ENCODE peak calls at places on chromosomes 6 and 20, in eight cellular contexts. Z is H9, G is heart right ventricle, N is body of pancreas, F is MM.1S, C is transverse colon, J is esophagus squamous epithelium, L is HCT116. D is an unnamed sample.

GRCh38 chr6:134853111-134854055 is 96.5 kb downstream of the ALDH8A1 start:
- DNase-seq in Z (no peak), G (no peak), N (no peak), F (no peak), C (peak; percentile 59), J (no peak), L (peak; percentile 82), D (no peak)

GRCh38 chr6:163756079-163756478 is 341.6 kb downstream of the QKI start:
- DNase-seq in Z (no peak), G (no peak), N (no peak), F (peak; percentile 51), C (peak; percentile 44), J (no peak), L (no peak), D (no peak)

GRCh38 chr20:36317675-36318074 is 11.5 kb downstream of the DLGAP4 start:
- DNase-seq in Z (peak; percentile 5), G (no peak), N (no peak), F (no peak), C (no peak), J (no peak), L (no peak), D (no peak)

GRCh38 chr20:23082846-23083552 is 3.1 kb downstream of the CD93 start:
- DNase-seq in Z (peak; percentile 48), G (peak; percentile 63), N (peak; percentile 57), F (no peak), C (no peak), J (no peak), L (no peak), D (no peak)

GRCh38 chr20:63551068-63551467 is 2.9 kb upstream of the FNDC11 start:
- DNase-seq in Z (no peak), G (no peak), N (no peak), F (no peak), C (no peak), J (no peak), L (no peak), D (no peak)

GRCh38 chr6:11525468-11526155 is 11.9 kb upstream of the TMEM170B start:
- DNase-seq in Z (no peak), G (no peak), N (peak; percentile 63), F (no peak), C (no peak), J (no peak), L (no peak), D (no peak)

GRCh38 chr6:110341671-110342304 is 16.4 kb downstream of the METTL24 start:
- DNase-seq in Z (peak; percentile 70), G (no peak), N (no peak), F (no peak), C (no peak), J (no peak), L (peak; percentile 15), D (no peak)

GRCh38 chr6:6665505-6665904 is 77.0 kb downstream of the LY86 start:
- DNase-seq in Z (no peak), G (no peak), N (no peak), F (no peak), C (no peak), J (no peak), L (no peak), D (no peak)

GRCh38 chr6:43723737-43724295 is 36.2 kb upstream of the MRPS18A start:
- DNase-seq in Z (peak; percentile 81), G (peak; percentile 60), N (peak; percentile 85), F (peak; percentile 69), C (peak; percentile 90), J (no peak), L (peak; percentile 79), D (no peak)

GRCh38 chr20:3010985-3011723 is 32.3 kb upstream of the GNRH2 start:
- DNase-seq in Z (no peak), G (no peak), N (no peak), F (no peak), C (no peak), J (no peak), L (no peak), D (no peak)

GRCh38 chr6:109526905-109527628 is 44.0 kb upstream of the ZBTB24 start:
- DNase-seq in Z (peak; percentile 74), G (no peak), N (peak; percentile 69), F (peak; percentile 69), C (peak; percentile 22), J (no peak), L (peak; percentile 69), D (no peak)

GRCh38 chr6:38352636-38353035 is 287.1 kb downstream of the BTBD9 start:
- DNase-seq in Z (no peak), G (no peak), N (no peak), F (no peak), C (no peak), J (no peak), L (no peak), D (no peak)

GRCh38 chr20:25283221-25283951 is 35.5 kb downstream of the PYGB start:
- DNase-seq in Z (no peak), G (no peak), N (peak; percentile 2), F (no peak), C (peak; percentile 7), J (no peak), L (no peak), D (no peak)

GRCh38 chr6:11413728-11414127 is 123.8 kb upstream of the TMEM170B start:
- DNase-seq in Z (no peak), G (no peak), N (no peak), F (no peak), C (no peak), J (no peak), L (no peak), D (no peak)

GRCh38 chr20:4088766-4089165 is 73.4 kb upstream of the RNF24 start:
- DNase-seq in Z (no peak), G (no peak), N (no peak), F (no peak), C (no peak), J (no peak), L (no peak), D (no peak)

GRCh38 chr6:27494103-27494502 is 21.2 kb upstream of the ZNF184 start:
- DNase-seq in Z (no peak), G (no peak), N (no peak), F (no peak), C (no peak), J (no peak), L (no peak), D (no peak)

GRCh38 chr6:13014551-13015378 is 298.2 kb downstream of the PHACTR1 start:
- DNase-seq in Z (peak; percentile 68), G (peak; percentile 30), N (peak; percentile 84), F (no peak), C (no peak), J (no peak), L (no peak), D (no peak)

GRCh38 chr20:49885558-49886332 is 29.6 kb downstream of the SPATA2 start:
- DNase-seq in Z (no peak), G (no peak), N (no peak), F (no peak), C (no peak), J (no peak), L (no peak), D (no peak)

GRCh38 chr6:169023161-169023874 is 230.3 kb downstream of the THBS2 start:
- DNase-seq in Z (no peak), G (no peak), N (no peak), F (no peak), C (no peak), J (no peak), L (no peak), D (peak; percentile 94)

GRCh38 chr20:48215536-48215935 is 430.3 kb upstream of the SULF2 start:
- DNase-seq in Z (peak; percentile 38), G (no peak), N (no peak), F (no peak), C (peak; percentile 61), J (no peak), L (no peak), D (no peak)

GRCh38 chr20:41154436-41155176 is 17.3 kb downstream of the PLCG1 start:
- DNase-seq in Z (no peak), G (peak; percentile 55), N (no peak), F (no peak), C (no peak), J (no peak), L (no peak), D (no peak)

GRCh38 chr6:155381856-155382690 is 67.8 kb upstream of the TFB1M start:
- DNase-seq in Z (no peak), G (no peak), N (no peak), F (no peak), C (no peak), J (no peak), L (no peak), D (no peak)

DNA sequence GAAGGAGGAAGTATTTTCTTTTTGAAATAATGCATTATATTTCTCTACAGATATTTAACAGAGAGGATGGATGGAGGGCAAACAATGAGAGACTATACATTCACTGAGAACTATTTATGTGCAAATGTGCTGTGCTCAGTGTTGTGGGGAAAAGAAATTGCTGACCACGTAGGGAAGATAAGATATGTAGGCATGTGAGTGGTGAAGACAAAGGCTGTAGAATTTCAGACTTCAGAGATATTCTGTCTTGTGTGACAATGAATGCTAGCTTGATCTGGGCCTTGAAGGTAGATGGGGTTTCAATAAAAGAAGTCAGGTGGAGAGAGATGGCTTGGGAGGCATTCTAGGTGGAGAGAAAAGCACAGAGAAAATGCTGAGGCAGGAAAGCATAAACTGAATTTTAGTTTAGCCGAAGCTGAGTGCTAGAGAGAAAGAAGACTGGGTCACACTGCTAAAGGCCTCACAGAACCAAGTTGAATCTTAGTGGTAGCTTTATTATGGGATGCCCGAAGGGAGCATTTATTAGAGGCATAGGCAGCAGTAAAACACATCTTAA is 56.9 kb upstream of the EEF1A1 start:
- DNase-seq in Z (no peak), G (no peak), N (no peak), F (peak; percentile 24), C (no peak), J (no peak), L (no peak), D (no peak)
- H3K4me1 ChIP-seq in Z (peaks cover 11% of the 10 kb centered on the region), G (peaks cover 8% of the 10 kb centered on the region), N (peaks cover 11% of the 10 kb centered on the region), F (peaks cover 16% of the 10 kb centered on the region), C (peaks cover 19% of the 10 kb centered on the region), J (peaks cover 18% of the 10 kb centered on the region), L (peaks cover 44% of the 10 kb centered on the region), D (peaks cover 25% of the 10 kb centered on the region)

GRCh38 chr20:1489328-1489727 is 1.9 kb downstream of the SIRPB2 start:
- DNase-seq in Z (no peak), G (no peak), N (no peak), F (no peak), C (no peak), J (no peak), L (no peak), D (no peak)
- H3K4me1 ChIP-seq in Z (no peaks in the 10 kb centered on the region), G (no peaks in the 10 kb centered on the region), N (no peaks in the 10 kb centered on the region), F (peaks cover 9% of the 10 kb centered on the region), C (no peaks in the 10 kb centered on the region), J (peaks cover 6% of the 10 kb centered on the region), L (peaks cover 18% of the 10 kb centered on the region), D (peaks cover 21% of the 10 kb centered on the region)

GRCh38 chr6:26087284-26088115 is at the start of gene HFE:
- DNase-seq in Z (peak; percentile 59), G (peak; percentile 61), N (peak; percentile 66), F (no peak), C (peak; percentile 57), J (no peak), L (no peak), D (no peak)
- H3K4me1 ChIP-seq in Z (no peaks in the 10 kb centered on the region), G (peaks cover 9% of the 10 kb centered on the region), N (peaks cover 13% of the 10 kb centered on the region), F (peaks cover 4% of the 10 kb centered on the region), C (peaks cover 16% of the 10 kb centered on the region), J (peaks cover 10% of the 10 kb centered on the region), L (peaks cover 24% of the 10 kb centered on the region), D (peaks cover 22% of the 10 kb centered on the region)

DNA sequence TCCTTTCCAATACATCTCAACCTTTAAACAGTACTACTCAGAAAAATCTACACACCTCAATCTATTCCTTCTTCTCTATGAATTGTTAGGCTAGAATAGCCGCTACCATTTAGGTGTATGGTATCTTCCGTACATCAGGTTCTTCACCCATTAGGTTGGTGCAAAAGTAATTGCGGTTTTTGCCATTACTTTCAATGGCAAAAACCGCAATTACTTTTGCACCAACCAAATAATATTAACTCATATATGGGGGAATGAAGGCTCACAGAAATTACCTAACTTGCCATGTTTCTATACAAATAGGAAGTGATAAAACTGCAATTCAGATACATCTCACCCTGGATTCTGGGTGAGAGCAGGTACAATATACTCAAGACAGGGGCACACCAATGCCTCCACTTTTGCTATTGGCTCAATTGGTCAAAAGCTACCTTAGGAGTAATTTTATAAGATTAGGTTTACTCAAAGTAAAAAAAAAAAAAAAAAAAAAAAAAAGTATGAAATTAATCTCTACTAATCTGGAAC is 37.7 kb upstream of the ARHGAP18 start:
- DNase-seq in Z (no peak), G (no peak), N (no peak), F (no peak), C (no peak), J (no peak), L (no peak), D (no peak)
- H3K4me1 ChIP-seq in Z (no peaks in the 10 kb centered on the region), G (peaks cover 7% of the 10 kb centered on the region), N (no peaks in the 10 kb centered on the region), F (peaks cover 30% of the 10 kb centered on the region), C (peaks cover 2% of the 10 kb centered on the region), J (no peaks in the 10 kb centered on the region), L (peaks cover 90% of the 10 kb centered on the region), D (peaks cover 50% of the 10 kb centered on the region)

D was measured in vagina.